ENCODE peak calls at places on chromosomes 2 and 18, in five cellular contexts. T is activated effector memory CD4-positive, alpha-beta T cell treated with anti-CD3 and anti-CD28 coated beads, Interleukin-2, amount 50 U/mL, for 16 hours; D is T1000; R is AG08396; S is NT2/D1. O is an unnamed sample.

GRCh38 chr2:61814761-61815160 is 39.1 kb downstream of the FAM161A start:
- DNase-seq in T (no peak), D (no peak), R (no peak), S (no peak), O (no peak)

GRCh38 chr2:25362564-25363145 is 20.9 kb upstream of the DNMT3A start:
- DNase-seq in T (peak; percentile 85), D (no peak), R (no peak), S (no peak), O (no peak)

GRCh38 chr2:218570850-218571249 is 2.2 kb downstream of the CNOT9 start:
- DNase-seq in T (no peak), R (peak; percentile 24), S (no peak), D (no peak), O (no peak)

GRCh38 chr2:42103829-42104228 is 56.0 kb downstream of the PKDCC start:
- DNase-seq in R (no peak), T (no peak), S (no peak), D (no peak), O (no peak)

GRCh38 chr2:241618296-241618805 is 18.6 kb downstream of the THAP4 start:
- DNase-seq in R (no peak), D (no peak), T (no peak), S (no peak), O (no peak)

GRCh38 chr2:152743004-152743403 is 24.6 kb downstream of the ARL6IP6 start:
- DNase-seq in R (peak; percentile 3), T (no peak), S (no peak), D (no peak), O (no peak)

GRCh38 chr2:9481257-9481922 is 7.0 kb downstream of the IAH1 start:
- DNase-seq in T (no peak), D (no peak), S (no peak), R (no peak), O (no peak)

GRCh38 chr18:62828852-62829251 is 113.5 kb downstream of the PHLPP1 start:
- DNase-seq in D (no peak), T (no peak), S (no peak), R (no peak), O (no peak)

GRCh38 chr2:111652038-111652437 is 232.0 kb downstream of the ANAPC1 start:
- DNase-seq in T (no peak), S (no peak), R (no peak), D (no peak), O (no peak)

GRCh38 chr2:85893428-85894258 is 4.9 kb upstream of the ST3GAL5 start:
- DNase-seq in T (no peak), S (no peak), R (peak; percentile 43), D (peak; percentile 61), O (no peak)

GRCh38 chr18:62496262-62496661 is 26.6 kb upstream of the ZCCHC2 start:
- DNase-seq in T (no peak), D (no peak), R (no peak), S (no peak), O (no peak)

GRCh38 chr18:77777126-77777525 is 527.5 kb downstream of the GALR1 start:
- DNase-seq in S (no peak), R (no peak), T (no peak), D (no peak), O (no peak)

GRCh38 chr2:170361359-170361936 is 183.5 kb downstream of the MYO3B start:
- DNase-seq in D (no peak), S (peak; percentile 70), R (peak; percentile 21), T (peak; percentile 76), O (no peak)

GRCh38 chr2:238239872-238240760 is at the start of gene HES6:
- DNase-seq in R (peak; percentile 98), S (peak; percentile 90), T (peak; percentile 91), D (peak; percentile 73), O (peak; percentile 48)

GRCh38 chr2:120794716-120795115 is 59.0 kb downstream of the GLI2 start:
- DNase-seq in D (no peak), R (no peak), S (no peak), T (no peak), O (no peak)

GRCh38 chr18:30094556-30094955 is 948.0 kb downstream of the DSC3 start:
- DNase-seq in R (no peak), S (no peak), D (no peak), T (no peak), O (no peak)

GRCh38 chr2:117785740-117786139 is 28.8 kb upstream of the DDX18 start:
- DNase-seq in R (peak; percentile 30), S (peak; percentile 68), D (no peak), T (no peak), O (peak; percentile 14)

GRCh38 chr2:129775941-129776653 is 203.4 kb upstream of the RAB6C start:
- DNase-seq in T (no peak), D (no peak), R (no peak), S (no peak), O (no peak)